ENCODE peak calls at places on chromosomes 7 and 10, in nine cellular contexts. W is A549, R is PC-3, B is IMR-90, C is GM13976, Q is HepG2, M is fibroblast of lung, Z is mesothelial cell of epicardium, L is hepatocyte. G is an unnamed sample.

GRCh38 chr7:82964150-82964882 is 198.4 kb downstream of the PCLO start:
- DNase-seq in W (no peak), R (no peak), B (no peak), C (no peak), Q (no peak), M (no peak), Z (no peak), L (no peak), G (no peak)

GRCh38 chr7:116195451-116195850 is 14.9 kb upstream of the TES start:
- DNase-seq in W (no peak), R (no peak), B (peak), C (no peak), Q (no peak), M (no peak), Z (no peak), L (no peak), G (no peak)

GRCh38 chr10:77965294-77965693 is 38.7 kb upstream of the DLG5 start:
- DNase-seq in W (no peak), R (peak), B (peak), C (no peak), Q (no peak), M (peak), Z (no peak), L (no peak), G (no peak)

GRCh38 chr10:132515811-132516726 is 21.5 kb upstream of the INPP5A start:
- DNase-seq in W (no peak), R (no peak), B (no peak), C (peak), Q (no peak), M (no peak), Z (no peak), L (no peak), G (no peak)

GRCh38 chr7:92010215-92010614 is 69.6 kb downstream of the AKAP9 start:
- DNase-seq in W (no peak), R (peak), B (no peak), C (no peak), Q (peak), M (no peak), Z (no peak), L (peak), G (no peak)

GRCh38 chr10:69338133-69338456 is 59.8 kb downstream of the HK1 start:
- DNase-seq in W (no peak), R (no peak), B (no peak), C (no peak), Q (no peak), M (no peak), Z (no peak), L (no peak), G (no peak)

GRCh38 chr10:123995461-123996131 is 97.8 kb downstream of the CHST15 start:
- DNase-seq in W (peak), R (peak), B (peak), C (peak), Q (peak), M (peak), Z (no peak), L (peak), G (peak)

GRCh38 chr10:71302451-71302850 is 16.6 kb upstream of the SLC29A3 start:
- DNase-seq in W (no peak), R (no peak), B (no peak), C (no peak), Q (no peak), M (no peak), Z (no peak), L (no peak), G (no peak)

GRCh38 chr10:88244781-88245350 is 338.3 kb downstream of the RNLS start:
- DNase-seq in W (no peak), R (no peak), B (no peak), C (no peak), Q (no peak), M (no peak), Z (no peak), L (no peak), G (no peak)

GRCh38 chr10:13512564-13512963 is 16.2 kb downstream of the BEND7 start:
- DNase-seq in W (no peak), R (no peak), B (no peak), C (no peak), Q (no peak), M (no peak), Z (no peak), L (no peak), G (no peak)

GRCh38 chr10:22251751-22252285 is 34.0 kb upstream of the EBLN1 start:
- DNase-seq in W (no peak), R (peak), B (no peak), C (peak), Q (no peak), M (peak), Z (no peak), L (peak), G (peak)

GRCh38 chr7:107993879-107994278 is 9.1 kb downstream of the LAMB1 start:
- DNase-seq in W (no peak), R (no peak), B (peak), C (no peak), Q (no peak), M (no peak), Z (no peak), L (no peak), G (no peak)

GRCh38 chr10:114879541-114880158 is 58.1 kb downstream of the FHIP2A start:
- DNase-seq in W (peak), R (peak), B (peak), C (peak), Q (peak), M (peak), Z (no peak), L (peak), G (no peak)

GRCh38 chr7:746074-747061 is 19.3 kb upstream of the PRKAR1B start:
- DNase-seq in W (no peak), R (no peak), B (no peak), C (no peak), Q (no peak), M (no peak), Z (no peak), L (no peak), G (no peak)

GRCh38 chr10:94138391-94138790 is 144.7 kb downstream of the PLCE1 start:
- DNase-seq in W (no peak), R (no peak), B (peak), C (no peak), Q (no peak), M (peak), Z (no peak), L (no peak), G (no peak)

GRCh38 chr10:5587151-5588079 is 62.7 kb downstream of the CALML3 start:
- DNase-seq in W (no peak), R (no peak), B (no peak), C (no peak), Q (no peak), M (no peak), Z (no peak), L (peak), G (no peak)

GRCh38 chr7:44116789-44117666 is 6.3 kb downstream of the POLD2 start:
- DNase-seq in W (no peak), R (no peak), B (no peak), C (no peak), Q (no peak), M (no peak), Z (no peak), L (no peak), G (no peak)

GRCh38 chr7:154909241-154910105 is 93.5 kb downstream of the PAXIP1 start:
- DNase-seq in W (no peak), R (no peak), B (no peak), C (no peak), Q (no peak), M (no peak), Z (no peak), L (no peak), G (no peak)

GRCh38 chr10:26804418-26805393 is 56.1 kb downstream of the ABI1 start:
- DNase-seq in W (no peak), R (peak), B (no peak), C (no peak), Q (no peak), M (no peak), Z (no peak), L (no peak), G (no peak)

GRCh38 chr7:107544848-107545591 is 18.7 kb downstream of the COG5 start:
- DNase-seq in W (no peak), R (no peak), B (no peak), C (no peak), Q (no peak), M (no peak), Z (no peak), L (no peak), G (no peak)

GRCh38 chr7:11471255-11471654 is 360.7 kb downstream of the THSD7A start:
- DNase-seq in W (no peak), R (no peak), B (no peak), C (no peak), Q (no peak), M (no peak), Z (no peak), L (no peak), G (no peak)

GRCh38 chr7:48106906-48107659 is 18.0 kb downstream of the UPP1 start:
- DNase-seq in W (no peak), R (no peak), B (no peak), C (no peak), Q (no peak), M (no peak), Z (no peak), L (no peak), G (no peak)
- TF ChIP-seq CTCF in W (no peak), R (no peak), B (no peak), C (no peak), Q (no peak), M (no peak), Z (no peak), L (no peak), G (no peak)

GRCh38 chr7:148458263-148458662 is 132.3 kb upstream of the C7orf33 start:
- DNase-seq in W (no peak), R (no peak), B (no peak), C (no peak), Q (no peak), M (no peak), Z (no peak), L (no peak), G (no peak)
- TF ChIP-seq CTCF in W (no peak), R (no peak), B (no peak), C (no peak), Q (peak), M (no peak), Z (no peak), L (peak), G (no peak)

DNA sequence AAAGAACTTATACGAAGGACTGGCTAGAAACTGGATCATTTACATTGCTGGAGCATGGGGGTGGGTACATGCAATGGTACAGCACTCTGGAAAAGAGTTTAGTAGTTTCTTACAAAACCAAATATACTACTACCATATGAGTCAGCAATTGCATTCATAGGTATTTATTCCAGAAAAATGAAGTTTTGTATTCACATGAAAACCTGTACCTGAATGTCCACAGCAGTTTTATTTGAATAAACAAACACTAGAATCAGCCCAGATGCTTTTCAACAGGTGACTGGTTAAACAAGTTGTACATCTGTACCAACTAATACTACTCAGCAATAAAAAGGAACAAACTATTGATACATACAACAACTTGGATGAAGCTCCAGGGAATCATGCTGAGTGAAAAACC is 3.4 kb downstream of the SCIN start:
- DNase-seq in W (no peak), R (peak), B (no peak), C (no peak), Q (no peak), M (no peak), Z (no peak), L (no peak), G (no peak)
- TF ChIP-seq CTCF in W (no peak), R (no peak), B (no peak), C (no peak), Q (no peak), M (no peak), Z (no peak), L (no peak), G (no peak)

GRCh38 chr7:32036557-32036956 is 33.6 kb downstream of the PDE1C start:
- DNase-seq in W (no peak), R (peak), B (peak), C (no peak), Q (no peak), M (peak), Z (no peak), L (no peak), G (peak)

GRCh38 chr7:32042900-32043299 is 27.3 kb downstream of the PDE1C start:
- DNase-seq in W (no peak), R (peak), B (no peak), C (no peak), Q (no peak), M (no peak), Z (no peak), L (no peak), G (no peak)

GRCh38 chr7:32037650-32038198 is 32.5 kb downstream of the PDE1C start:
- DNase-seq in W (no peak), R (no peak), B (no peak), C (no peak), Q (no peak), M (no peak), Z (no peak), L (no peak), G (peak)

GRCh38 chr7:32043688-32044087 is 26.5 kb downstream of the PDE1C start:
- DNase-seq in W (peak), R (peak), B (peak), C (no peak), Q (no peak), M (peak), Z (no peak), L (no peak), G (no peak)

DNA sequence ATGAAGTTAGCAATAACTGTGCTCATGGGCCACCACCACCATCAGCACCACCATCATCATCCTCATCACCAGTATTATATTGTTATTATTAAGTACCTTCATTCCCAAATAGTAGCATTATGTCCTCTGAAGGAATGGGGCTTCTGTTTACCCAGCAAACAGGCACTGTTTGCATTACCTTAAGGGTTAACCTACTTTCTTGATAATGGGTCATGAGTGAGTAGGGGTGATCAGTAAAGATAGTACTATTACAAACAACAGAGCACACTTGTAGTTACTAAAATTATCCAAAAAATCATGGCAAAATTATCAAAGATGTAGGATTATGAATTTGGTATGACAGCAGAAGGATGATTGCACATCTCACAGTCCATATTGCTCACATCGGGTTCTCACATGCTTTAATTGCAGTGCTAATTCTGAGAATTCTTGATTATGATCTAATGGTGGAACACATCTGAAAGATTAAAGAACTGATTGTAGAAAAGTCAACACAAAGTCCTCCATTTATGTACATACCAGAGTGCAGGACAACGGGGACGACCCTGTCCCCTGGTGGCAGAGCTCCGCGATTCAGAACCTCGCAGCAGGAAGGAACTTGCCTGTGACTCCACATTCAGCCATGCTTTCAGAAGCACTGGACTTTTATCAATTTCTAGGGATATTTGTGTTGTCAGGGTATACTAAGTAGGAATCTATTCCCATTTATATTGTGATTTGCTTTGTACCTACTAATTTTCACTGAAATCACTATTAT is 31.0 kb downstream of the PDE1C start:
- DNase-seq in W (no peak), R (no peak), B (no peak), C (no peak), Q (peak), M (no peak), Z (no peak), L (peak), G (no peak)
- TF ChIP-seq CTCF in W (no peak), R (peak), B (no peak), C (no peak), Q (peak), M (no peak), Z (no peak), L (peak), G (no peak)

DNA sequence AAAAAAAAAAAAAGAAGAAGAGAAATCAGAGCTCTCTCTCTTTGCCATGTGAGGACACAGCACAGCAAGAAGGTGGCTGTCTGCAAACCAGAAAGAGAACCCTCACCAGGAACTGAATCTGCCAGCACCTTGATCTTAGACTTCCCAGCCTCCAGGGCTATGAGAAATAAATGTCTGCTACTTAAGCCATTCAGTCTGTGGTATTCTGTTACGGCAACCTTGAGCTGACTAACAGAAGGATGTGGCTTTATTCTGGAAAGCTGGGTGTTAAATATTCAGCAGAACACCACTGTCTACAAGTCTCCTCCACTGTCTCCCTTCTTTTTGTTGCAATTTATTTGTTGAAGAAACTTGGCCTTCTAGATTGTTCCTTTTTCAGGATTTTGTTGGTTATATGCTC is 5.0 kb downstream of the COL26A1 start:
- DNase-seq in W (no peak), R (no peak), B (no peak), C (no peak), Q (no peak), M (no peak), Z (no peak), L (no peak), G (no peak)
- TF ChIP-seq CTCF in W (no peak), R (no peak), B (no peak), C (no peak), Q (no peak), M (no peak), Z (no peak), L (no peak), G (no peak)

GRCh38 chr10:58517481-58518355 is 5.0 kb downstream of the BICC1 start:
- DNase-seq in W (no peak), R (peak), B (no peak), C (no peak), Q (no peak), M (no peak), Z (no peak), L (no peak), G (no peak)

GRCh38 chr10:58516118-58516517 is 3.4 kb downstream of the BICC1 start:
- DNase-seq in W (no peak), R (peak), B (no peak), C (no peak), Q (no peak), M (no peak), Z (no peak), L (no peak), G (no peak)

GRCh38 chr10:58518775-58519174 is 6.1 kb downstream of the BICC1 start:
- DNase-seq in W (no peak), R (peak), B (peak), C (no peak), Q (no peak), M (no peak), Z (no peak), L (peak), G (no peak)

GRCh38 chr10:58515296-58515956 is 2.8 kb downstream of the BICC1 start:
- DNase-seq in W (no peak), R (peak), B (no peak), C (no peak), Q (no peak), M (no peak), Z (no peak), L (no peak), G (no peak)

DNA sequence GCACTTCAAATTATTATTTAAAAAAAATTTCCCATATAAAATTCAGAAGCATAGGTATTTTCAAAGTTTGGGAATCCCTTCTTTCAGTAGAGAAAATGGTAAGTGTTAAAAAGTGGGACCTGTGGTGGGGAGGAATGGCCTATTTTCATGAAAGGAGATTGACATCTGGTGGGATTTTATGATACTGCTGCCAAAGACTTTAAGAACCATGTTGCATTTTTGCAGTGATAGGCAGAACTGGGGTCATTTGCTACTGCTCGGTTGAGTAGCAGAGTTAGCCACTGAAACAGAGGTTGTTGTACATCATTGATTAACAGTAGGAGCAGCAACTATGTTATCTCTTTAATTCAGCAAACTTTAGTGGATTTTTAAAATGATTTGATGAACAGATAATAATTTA is 4.4 kb downstream of the BICC1 start:
- DNase-seq in W (no peak), R (peak), B (no peak), C (no peak), Q (no peak), M (no peak), Z (no peak), L (no peak), G (no peak)
- TF ChIP-seq CTCF in W (no peak), R (peak), B (no peak), C (no peak), Q (no peak), M (no peak), Z (no peak), L (peak), G (no peak)

GRCh38 chr7:152030561-152030960 is 5.1 kb downstream of the GALNT11 start:
- DNase-seq in W (no peak), R (no peak), B (no peak), C (no peak), Q (no peak), M (no peak), Z (no peak), L (no peak), G (no peak)

GRCh38 chr7:152025937-152026890 is 740 bp downstream of the GALNT11 start:
- DNase-seq in W (no peak), R (no peak), B (no peak), C (no peak), Q (no peak), M (peak), Z (no peak), L (no peak), G (no peak)

GRCh38 chr7:152025077-152025936 is at the start of gene GALNT11:
- DNase-seq in W (peak), R (peak), B (peak), C (peak), Q (peak), M (peak), Z (peak), L (peak), G (peak)
- TF ChIP-seq CTCF in W (peak), R (no peak), B (peak), C (peak), Q (peak), M (no peak), Z (no peak), L (peak), G (peak)

GRCh38 chr7:5476001-5476400 is 52.4 kb upstream of the TNRC18 start:
- DNase-seq in W (no peak), R (no peak), B (no peak), C (no peak), Q (no peak), M (no peak), Z (no peak), L (no peak), G (no peak)

GRCh38 chr7:5470167-5470532 is 46.5 kb upstream of the TNRC18 start:
- DNase-seq in W (no peak), R (no peak), B (no peak), C (no peak), Q (no peak), M (no peak), Z (no peak), L (no peak), G (no peak)

GRCh38 chr7:5470721-5471311 is 47.2 kb upstream of the TNRC18 start:
- DNase-seq in W (no peak), R (no peak), B (peak), C (no peak), Q (no peak), M (peak), Z (no peak), L (no peak), G (no peak)

GRCh38 chr7:5469375-5470166 is 45.9 kb upstream of the TNRC18 start:
- DNase-seq in W (no peak), R (no peak), B (no peak), C (no peak), Q (no peak), M (no peak), Z (no peak), L (no peak), G (no peak)

GRCh38 chr7:5472432-5473315 is 49.0 kb upstream of the TNRC18 start:
- DNase-seq in W (no peak), R (no peak), B (no peak), C (no peak), Q (peak), M (no peak), Z (no peak), L (no peak), G (no peak)
- TF ChIP-seq CTCF in W (no peak), R (no peak), B (no peak), C (no peak), Q (peak), M (no peak), Z (no peak), L (no peak), G (no peak)

GRCh38 chr10:95289003-95289920 is 1.5 kb downstream of the PDLIM1 start:
- DNase-seq in W (peak), R (peak), B (no peak), C (peak), Q (no peak), M (no peak), Z (no peak), L (peak), G (no peak)

GRCh38 chr10:95290801-95291633 is at the start of gene PDLIM1:
- DNase-seq in W (peak), R (peak), B (peak), C (peak), Q (peak), M (peak), Z (peak), L (peak), G (peak)

GRCh38 chr10:95291634-95292039 is 834 bp upstream of the PDLIM1 start:
- DNase-seq in W (no peak), R (no peak), B (no peak), C (no peak), Q (no peak), M (no peak), Z (no peak), L (no peak), G (peak)

GRCh38 chr10:95290446-95290800 is 380 bp downstream of the PDLIM1 start:
- DNase-seq in W (no peak), R (no peak), B (no peak), C (no peak), Q (no peak), M (no peak), Z (no peak), L (peak), G (no peak)

GRCh38 chr10:95289921-95290421 is 832 bp downstream of the PDLIM1 start:
- DNase-seq in W (peak), R (no peak), B (no peak), C (no peak), Q (no peak), M (no peak), Z (no peak), L (no peak), G (no peak)
- TF ChIP-seq CTCF in W (no peak), R (no peak), B (no peak), C (no peak), Q (no peak), M (no peak), Z (no peak), L (no peak), G (no peak)